ENCODE peak calls at places on chromosomes 6 and 20, in seven cellular contexts. One of them, this sample, is unnamed.

GRCh38 chr6:56347526-56347925 is 100.1 kb upstream of the COL21A1 start:
- DNase-seq in mammary epithelial cell: peak
- DNase-seq in endothelial cell of umbilical vein: no peak
- DNase-seq in HCT116: no peak
- DNase-seq in Karpas-422: no peak
- DNase-seq in hepatocyte: no peak
- DNase-seq in GM23248: peak
- DNase-seq in this sample: no peak

GRCh38 chr20:9269280-9269971 is 200.5 kb downstream of the PLCB4 start:
- DNase-seq in mammary epithelial cell: no peak
- DNase-seq in endothelial cell of umbilical vein: no peak
- DNase-seq in HCT116: no peak
- DNase-seq in Karpas-422: no peak
- DNase-seq in hepatocyte: no peak
- DNase-seq in GM23248: peak
- DNase-seq in this sample: no peak

GRCh38 chr6:62541502-62541901 is 255.5 kb upstream of the KHDRBS2 start:
- DNase-seq in mammary epithelial cell: no peak
- DNase-seq in endothelial cell of umbilical vein: no peak
- DNase-seq in HCT116: no peak
- DNase-seq in Karpas-422: no peak
- DNase-seq in hepatocyte: no peak
- DNase-seq in GM23248: no peak
- DNase-seq in this sample: no peak

GRCh38 chr6:131840936-131841583 is 33.2 kb downstream of the ENPP1 start:
- DNase-seq in mammary epithelial cell: no peak
- DNase-seq in endothelial cell of umbilical vein: no peak
- DNase-seq in HCT116: no peak
- DNase-seq in Karpas-422: no peak
- DNase-seq in hepatocyte: no peak
- DNase-seq in GM23248: no peak
- DNase-seq in this sample: no peak

GRCh38 chr6:45801471-45802289 is 214.0 kb downstream of the CLIC5 start:
- DNase-seq in mammary epithelial cell: no peak
- DNase-seq in endothelial cell of umbilical vein: no peak
- DNase-seq in HCT116: no peak
- DNase-seq in Karpas-422: no peak
- DNase-seq in hepatocyte: no peak
- DNase-seq in GM23248: peak
- DNase-seq in this sample: no peak

GRCh38 chr6:157280947-157281346 is 42.4 kb downstream of the TMEM242 start:
- DNase-seq in mammary epithelial cell: no peak
- DNase-seq in endothelial cell of umbilical vein: no peak
- DNase-seq in HCT116: no peak
- DNase-seq in Karpas-422: no peak
- DNase-seq in hepatocyte: no peak
- DNase-seq in GM23248: no peak
- DNase-seq in this sample: no peak

GRCh38 chr6:169725270-169726048 is 1.2 kb upstream of the PHF10 start:
- DNase-seq in mammary epithelial cell: no peak
- DNase-seq in endothelial cell of umbilical vein: peak
- DNase-seq in HCT116: no peak
- DNase-seq in Karpas-422: no peak
- DNase-seq in hepatocyte: peak
- DNase-seq in GM23248: peak
- DNase-seq in this sample: peak

GRCh38 chr6:6790891-6791290 is 202.4 kb downstream of the LY86 start:
- DNase-seq in mammary epithelial cell: peak
- DNase-seq in endothelial cell of umbilical vein: no peak
- DNase-seq in HCT116: peak
- DNase-seq in Karpas-422: no peak
- DNase-seq in hepatocyte: peak
- DNase-seq in GM23248: peak
- DNase-seq in this sample: peak

GRCh38 chr6:98929498-98930060 is 18.2 kb downstream of the FBXL4 start:
- DNase-seq in mammary epithelial cell: no peak
- DNase-seq in endothelial cell of umbilical vein: no peak
- DNase-seq in HCT116: no peak
- DNase-seq in Karpas-422: no peak
- DNase-seq in hepatocyte: no peak
- DNase-seq in GM23248: no peak
- DNase-seq in this sample: no peak

GRCh38 chr20:56875052-56875663 is 246.1 kb downstream of the TFAP2C start:
- DNase-seq in mammary epithelial cell: peak
- DNase-seq in endothelial cell of umbilical vein: no peak
- DNase-seq in HCT116: peak
- DNase-seq in Karpas-422: no peak
- DNase-seq in hepatocyte: peak
- DNase-seq in GM23248: peak
- DNase-seq in this sample: peak

GRCh38 chr6:167272618-167273379 is 18.3 kb upstream of the UNC93A start:
- DNase-seq in mammary epithelial cell: no peak
- DNase-seq in endothelial cell of umbilical vein: no peak
- DNase-seq in HCT116: no peak
- DNase-seq in Karpas-422: no peak
- DNase-seq in hepatocyte: no peak
- DNase-seq in GM23248: no peak
- DNase-seq in this sample: no peak

GRCh38 chr6:25717856-25718740 is 36.4 kb upstream of the SLC17A4 start:
- DNase-seq in mammary epithelial cell: no peak
- DNase-seq in endothelial cell of umbilical vein: peak
- DNase-seq in HCT116: peak
- DNase-seq in Karpas-422: peak
- DNase-seq in hepatocyte: peak
- DNase-seq in GM23248: peak
- DNase-seq in this sample: no peak

GRCh38 chr6:40340196-40340595 is 247.0 kb downstream of the LRFN2 start:
- DNase-seq in mammary epithelial cell: no peak
- DNase-seq in endothelial cell of umbilical vein: no peak
- DNase-seq in HCT116: no peak
- DNase-seq in Karpas-422: no peak
- DNase-seq in hepatocyte: no peak
- DNase-seq in GM23248: no peak
- DNase-seq in this sample: no peak

GRCh38 chr6:43987838-43988439 is 139.3 kb downstream of the MRPL14 start:
- DNase-seq in mammary epithelial cell: no peak
- DNase-seq in endothelial cell of umbilical vein: no peak
- DNase-seq in HCT116: no peak
- DNase-seq in Karpas-422: no peak
- DNase-seq in hepatocyte: no peak
- DNase-seq in GM23248: no peak
- DNase-seq in this sample: no peak

GRCh38 chr20:59735917-59736316 is 131.6 kb downstream of the PHACTR3 start:
- DNase-seq in mammary epithelial cell: no peak
- DNase-seq in endothelial cell of umbilical vein: no peak
- DNase-seq in HCT116: no peak
- DNase-seq in Karpas-422: no peak
- DNase-seq in hepatocyte: no peak
- DNase-seq in GM23248: no peak
- DNase-seq in this sample: no peak

GRCh38 chr20:23118766-23119165 is 32.6 kb upstream of the CD93 start:
- DNase-seq in mammary epithelial cell: no peak
- DNase-seq in endothelial cell of umbilical vein: no peak
- DNase-seq in HCT116: no peak
- DNase-seq in Karpas-422: no peak
- DNase-seq in hepatocyte: no peak
- DNase-seq in GM23248: no peak
- DNase-seq in this sample: no peak

GRCh38 chr20:57260065-57260958 is 6.1 kb downstream of the BMP7 start:
- DNase-seq in mammary epithelial cell: no peak
- DNase-seq in endothelial cell of umbilical vein: no peak
- DNase-seq in HCT116: no peak
- DNase-seq in Karpas-422: no peak
- DNase-seq in hepatocyte: no peak
- DNase-seq in GM23248: no peak
- DNase-seq in this sample: no peak

GRCh38 chr20:59805266-59805665 is 128.2 kb downstream of the SYCP2 start:
- DNase-seq in mammary epithelial cell: no peak
- DNase-seq in endothelial cell of umbilical vein: no peak
- DNase-seq in HCT116: no peak
- DNase-seq in Karpas-422: no peak
- DNase-seq in hepatocyte: no peak
- DNase-seq in GM23248: no peak
- DNase-seq in this sample: no peak

GRCh38 chr20:57547250-57547649 is 13.7 kb upstream of the PCK1 start:
- DNase-seq in mammary epithelial cell: peak
- DNase-seq in endothelial cell of umbilical vein: no peak
- DNase-seq in HCT116: no peak
- DNase-seq in Karpas-422: no peak
- DNase-seq in hepatocyte: no peak
- DNase-seq in GM23248: peak
- DNase-seq in this sample: no peak

GRCh38 chr6:64012351-64013060 is 376.9 kb downstream of the PHF3 start:
- DNase-seq in mammary epithelial cell: peak
- DNase-seq in endothelial cell of umbilical vein: no peak
- DNase-seq in HCT116: no peak
- DNase-seq in Karpas-422: peak
- DNase-seq in hepatocyte: peak
- DNase-seq in GM23248: peak
- DNase-seq in this sample: no peak

GRCh38 chr6:38443750-38444149 is 196.0 kb downstream of the BTBD9 start:
- DNase-seq in mammary epithelial cell: no peak
- DNase-seq in endothelial cell of umbilical vein: no peak
- DNase-seq in HCT116: no peak
- DNase-seq in Karpas-422: no peak
- DNase-seq in hepatocyte: no peak
- DNase-seq in GM23248: no peak
- DNase-seq in this sample: no peak

GRCh38 chr20:10651227-10651990 is 22.4 kb downstream of the JAG1 start:
- DNase-seq in mammary epithelial cell: no peak
- DNase-seq in endothelial cell of umbilical vein: peak
- DNase-seq in HCT116: no peak
- DNase-seq in Karpas-422: no peak
- DNase-seq in hepatocyte: peak
- DNase-seq in GM23248: peak
- DNase-seq in this sample: no peak

GRCh38 chr6:112683106-112683505 is 336.0 kb downstream of the RFPL4B start:
- DNase-seq in mammary epithelial cell: peak
- DNase-seq in endothelial cell of umbilical vein: no peak
- DNase-seq in HCT116: no peak
- DNase-seq in Karpas-422: no peak
- DNase-seq in hepatocyte: no peak
- DNase-seq in GM23248: no peak
- DNase-seq in this sample: no peak

GRCh38 chr6:112683926-112684325 is 336.8 kb downstream of the RFPL4B start:
- DNase-seq in mammary epithelial cell: peak
- DNase-seq in endothelial cell of umbilical vein: no peak
- DNase-seq in HCT116: no peak
- DNase-seq in Karpas-422: no peak
- DNase-seq in hepatocyte: no peak
- DNase-seq in GM23248: peak
- DNase-seq in this sample: no peak

GRCh38 chr6:112682088-112682487 is 335.0 kb downstream of the RFPL4B start:
- DNase-seq in mammary epithelial cell: no peak
- DNase-seq in endothelial cell of umbilical vein: no peak
- DNase-seq in HCT116: no peak
- DNase-seq in Karpas-422: no peak
- DNase-seq in hepatocyte: no peak
- DNase-seq in GM23248: no peak
- DNase-seq in this sample: no peak

GRCh38 chr6:112680076-112680475 is 332.9 kb downstream of the RFPL4B start:
- DNase-seq in mammary epithelial cell: no peak
- DNase-seq in endothelial cell of umbilical vein: no peak
- DNase-seq in HCT116: no peak
- DNase-seq in Karpas-422: no peak
- DNase-seq in hepatocyte: no peak
- DNase-seq in GM23248: peak
- DNase-seq in this sample: no peak
- H2AFZ ChIP-seq in mammary epithelial cell: no peak
- H2AFZ ChIP-seq in endothelial cell of umbilical vein: no peak
- H2AFZ ChIP-seq in HCT116: no peak
- H2AFZ ChIP-seq in Karpas-422: no peak
- H2AFZ ChIP-seq in hepatocyte: no peak
- H2AFZ ChIP-seq in GM23248: peak
- H2AFZ ChIP-seq in this sample: no peak

GRCh38 chr20:63151554-63152321 is 64.2 kb downstream of the YTHDF1 start:
- DNase-seq in mammary epithelial cell: no peak
- DNase-seq in endothelial cell of umbilical vein: no peak
- DNase-seq in HCT116: no peak
- DNase-seq in Karpas-422: no peak
- DNase-seq in hepatocyte: no peak
- DNase-seq in GM23248: peak
- DNase-seq in this sample: no peak
- H2AFZ ChIP-seq in mammary epithelial cell: no peak
- H2AFZ ChIP-seq in endothelial cell of umbilical vein: no peak
- H2AFZ ChIP-seq in HCT116: no peak
- H2AFZ ChIP-seq in Karpas-422: no peak
- H2AFZ ChIP-seq in hepatocyte: no peak
- H2AFZ ChIP-seq in GM23248: no peak
- H2AFZ ChIP-seq in this sample: no peak

GRCh38 chr20:45343867-45344721 is 4.1 kb downstream of the SDC4 start:
- DNase-seq in mammary epithelial cell: peak
- DNase-seq in endothelial cell of umbilical vein: peak
- DNase-seq in HCT116: peak
- DNase-seq in Karpas-422: no peak
- DNase-seq in hepatocyte: peak
- DNase-seq in GM23248: peak
- DNase-seq in this sample: peak
- H2AFZ ChIP-seq in mammary epithelial cell: no peak
- H2AFZ ChIP-seq in endothelial cell of umbilical vein: no peak
- H2AFZ ChIP-seq in HCT116: no peak
- H2AFZ ChIP-seq in Karpas-422: no peak
- H2AFZ ChIP-seq in hepatocyte: no peak
- H2AFZ ChIP-seq in GM23248: no peak
- H2AFZ ChIP-seq in this sample: no peak

GRCh38 chr6:108507316-108507715 is 53.4 kb upstream of the FOXO3 start:
- DNase-seq in mammary epithelial cell: no peak
- DNase-seq in endothelial cell of umbilical vein: no peak
- DNase-seq in HCT116: no peak
- DNase-seq in Karpas-422: no peak
- DNase-seq in hepatocyte: no peak
- DNase-seq in GM23248: no peak
- DNase-seq in this sample: no peak

DNA sequence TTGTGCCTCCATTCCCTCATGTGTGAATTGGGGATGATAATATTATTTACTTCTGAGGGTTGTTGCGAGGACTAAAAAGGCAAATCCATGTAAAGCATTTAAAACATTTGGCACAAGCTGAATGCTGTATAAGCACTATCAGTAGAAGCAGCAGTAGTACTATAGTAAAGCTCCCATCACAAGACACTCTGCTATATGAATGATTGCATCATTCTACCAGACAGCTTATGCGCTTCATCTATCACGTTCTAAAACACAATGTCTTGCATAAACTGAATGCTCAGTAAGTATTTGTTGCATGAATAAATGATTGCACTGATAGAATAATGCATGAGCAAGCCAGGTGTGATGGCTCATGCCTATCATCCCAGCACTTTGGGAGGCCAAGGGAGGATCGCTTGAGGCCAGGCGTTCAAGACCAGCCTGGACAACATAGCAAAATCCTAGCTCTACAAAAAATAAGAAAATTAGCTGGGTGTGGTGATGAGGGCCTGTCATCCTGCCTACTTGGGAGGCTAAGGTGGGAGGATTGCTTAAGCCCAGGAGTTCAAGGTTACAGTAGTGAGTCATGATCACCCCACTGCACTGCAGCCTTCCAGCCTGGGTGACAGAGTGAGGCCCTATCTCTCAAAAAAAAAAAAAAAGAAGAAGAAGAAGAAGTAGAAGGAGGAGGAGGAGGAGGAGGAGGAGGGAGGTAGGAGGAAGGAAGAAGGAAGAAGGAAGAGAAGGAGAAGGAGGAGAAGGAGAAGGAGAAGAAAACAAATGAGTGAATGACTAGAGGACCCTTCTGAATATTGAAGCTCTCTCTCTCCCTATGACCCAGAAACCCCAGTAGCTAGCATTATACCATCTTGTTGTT is 50.0 kb upstream of the FOXO3 start:
- DNase-seq in mammary epithelial cell: no peak
- DNase-seq in endothelial cell of umbilical vein: no peak
- DNase-seq in HCT116: no peak
- DNase-seq in Karpas-422: no peak
- DNase-seq in hepatocyte: no peak
- DNase-seq in GM23248: no peak
- DNase-seq in this sample: no peak
- H2AFZ ChIP-seq in mammary epithelial cell: no peak
- H2AFZ ChIP-seq in endothelial cell of umbilical vein: no peak
- H2AFZ ChIP-seq in HCT116: no peak
- H2AFZ ChIP-seq in Karpas-422: no peak
- H2AFZ ChIP-seq in hepatocyte: no peak
- H2AFZ ChIP-seq in GM23248: no peak
- H2AFZ ChIP-seq in this sample: no peak